ENCODE peak calls at places on chromosome 9, in ten cellular contexts. C, B, V, S, G, F, M, I, P and U are unnamed samples.

GRCh38 chr9:3455088-3455487 is 70.7 kb downstream of the RFX3 start:
- DNase-seq in I (no peak), G (no peak), F (no peak), P (no peak), M (no peak), S (no peak), B (no peak), C (no peak), V (no peak), U (no peak)

GRCh38 chr9:74795081-74795480 is 92.6 kb downstream of the TRPM6 start:
- DNase-seq in P (no peak), F (no peak), C (no peak), M (no peak), S (no peak), V (no peak), I (no peak), G (no peak), B (no peak), U (no peak)

GRCh38 chr9:21560281-21560745 is 78.2 kb upstream of the IFNE start:
- DNase-seq in M (no peak), F (no peak), S (no peak), G (no peak), V (no peak), I (no peak), B (no peak), P (no peak), C (no peak), U (no peak)

GRCh38 chr9:1604942-1605560 is 410.1 kb upstream of the SMARCA2 start:
- DNase-seq in F (no peak), G (no peak), I (peak; percentile 51), S (no peak), V (no peak), B (no peak), C (no peak), M (no peak), P (no peak), U (no peak)

GRCh38 chr9:78236511-78236950 is 656 bp downstream of the CEP78 start:
- DNase-seq in I (no peak), P (no peak), F (peak; percentile 37), G (no peak), B (no peak), M (no peak), S (no peak), C (no peak), V (no peak), U (peak; percentile 67)

GRCh38 chr9:112371060-112371459 is 8.8 kb upstream of the HSDL2 start:
- DNase-seq in P (no peak), G (no peak), M (no peak), S (no peak), F (no peak), B (no peak), V (no peak), I (peak; percentile 47), C (no peak), U (no peak)

GRCh38 chr9:76654051-76654461 is 110.2 kb upstream of the PCA3 start:
- DNase-seq in C (no peak), B (peak; percentile 66), F (no peak), S (no peak), P (no peak), M (no peak), G (no peak), V (no peak), I (no peak), U (no peak)

GRCh38 chr9:396397-396796 is 181.7 kb downstream of the DOCK8 start:
- DNase-seq in C (no peak), P (no peak), V (no peak), F (no peak), I (no peak), M (no peak), G (no peak), B (no peak), S (no peak), U (no peak)

GRCh38 chr9:129885018-129885669 is 49.9 kb downstream of the USP20 start:
- DNase-seq in B (no peak), M (no peak), F (peak; percentile 68), G (no peak), V (peak; percentile 72), C (peak; percentile 74), I (peak; percentile 48), S (peak; percentile 47), P (no peak), U (peak; percentile 81)

GRCh38 chr9:133760713-133761290 is 22.6 kb upstream of the SARDH start:
- DNase-seq in S (no peak), B (no peak), P (no peak), V (no peak), F (no peak), G (no peak), M (no peak), I (no peak), C (no peak), U (no peak)

GRCh38 chr9:121658166-121658565 is 6.7 kb downstream of the DAB2IP start:
- DNase-seq in F (no peak), C (no peak), P (no peak), M (no peak), G (peak; percentile 41), S (no peak), B (no peak), V (no peak), I (no peak), U (no peak)

GRCh38 chr9:114184071-114184470 is 28.7 kb downstream of the COL27A1 start:
- DNase-seq in B (peak; percentile 60), F (no peak), V (no peak), C (peak; percentile 4), P (no peak), G (no peak), S (no peak), I (peak; percentile 9), M (no peak), U (no peak)
- H3K27me3 ChIP-seq in B (no peaks in the 10 kb centered on the region), F (no peaks in the 10 kb centered on the region), V (no peaks in the 10 kb centered on the region), C (no peaks in the 10 kb centered on the region), P (no peaks in the 10 kb centered on the region), G (no peaks in the 10 kb centered on the region), S (no peaks in the 10 kb centered on the region), I (no peaks in the 10 kb centered on the region), M (no peaks in the 10 kb centered on the region), U (no peaks in the 10 kb centered on the region)

DNA sequence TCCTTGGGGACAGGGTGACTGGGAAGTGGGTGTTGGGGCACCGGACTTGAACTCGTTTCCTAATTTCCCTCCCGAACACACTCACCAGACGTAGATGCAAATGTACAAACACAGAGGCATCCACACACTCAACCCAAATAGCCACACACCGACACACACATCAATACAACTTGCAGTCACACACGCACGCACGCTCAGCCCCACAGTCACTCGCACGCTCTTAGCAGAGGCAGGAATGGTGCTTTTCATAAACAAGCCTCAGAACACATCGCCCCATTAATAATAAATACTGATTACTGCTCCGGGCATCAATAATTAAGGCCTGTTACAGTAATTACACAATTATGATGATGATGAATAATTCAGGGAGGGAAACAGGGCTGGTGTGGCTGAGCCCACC is 5.7 kb downstream of the BARHL1 start:
- DNase-seq in S (no peak), I (no peak), B (no peak), F (no peak), V (no peak), C (no peak), G (no peak), M (no peak), P (no peak), U (no peak)
- H3K27me3 ChIP-seq in S (peaks cover 63% of the 10 kb centered on the region), I (no peaks in the 10 kb centered on the region), B (peaks cover 90% of the 10 kb centered on the region), F (peaks cover 89% of the 10 kb centered on the region), V (peaks cover 96% of the 10 kb centered on the region), C (peaks cover 96% of the 10 kb centered on the region), G (peaks cover 98% of the 10 kb centered on the region), M (peaks cover 27% of the 10 kb centered on the region), P (peaks cover 100% of the 10 kb centered on the region), U (peaks cover 94% of the 10 kb centered on the region)

GRCh38 chr9:114156311-114156657 is 947 bp downstream of the COL27A1 start:
- DNase-seq in S (peak; percentile 47), P (no peak), V (no peak), I (no peak), M (peak; percentile 19), B (no peak), F (no peak), G (no peak), C (no peak), U (no peak)

GRCh38 chr9:114156658-114157421 is 1.5 kb downstream of the COL27A1 start:
- DNase-seq in S (peak; percentile 73), M (no peak), I (no peak), F (peak; percentile 43), G (peak; percentile 62), B (peak; percentile 85), V (peak; percentile 27), C (peak; percentile 64), P (peak; percentile 53), U (peak; percentile 90)

GRCh38 chr9:114155967-114156294 is 594 bp downstream of the COL27A1 start:
- DNase-seq in M (no peak), F (no peak), I (no peak), S (no peak), C (no peak), G (no peak), P (no peak), B (no peak), V (no peak), U (no peak)

GRCh38 chr9:114154597-114155102 is 687 bp upstream of the COL27A1 start:
- DNase-seq in V (no peak), P (no peak), S (no peak), G (no peak), F (no peak), B (peak; percentile 23), C (no peak), M (no peak), I (no peak), U (no peak)

DNA sequence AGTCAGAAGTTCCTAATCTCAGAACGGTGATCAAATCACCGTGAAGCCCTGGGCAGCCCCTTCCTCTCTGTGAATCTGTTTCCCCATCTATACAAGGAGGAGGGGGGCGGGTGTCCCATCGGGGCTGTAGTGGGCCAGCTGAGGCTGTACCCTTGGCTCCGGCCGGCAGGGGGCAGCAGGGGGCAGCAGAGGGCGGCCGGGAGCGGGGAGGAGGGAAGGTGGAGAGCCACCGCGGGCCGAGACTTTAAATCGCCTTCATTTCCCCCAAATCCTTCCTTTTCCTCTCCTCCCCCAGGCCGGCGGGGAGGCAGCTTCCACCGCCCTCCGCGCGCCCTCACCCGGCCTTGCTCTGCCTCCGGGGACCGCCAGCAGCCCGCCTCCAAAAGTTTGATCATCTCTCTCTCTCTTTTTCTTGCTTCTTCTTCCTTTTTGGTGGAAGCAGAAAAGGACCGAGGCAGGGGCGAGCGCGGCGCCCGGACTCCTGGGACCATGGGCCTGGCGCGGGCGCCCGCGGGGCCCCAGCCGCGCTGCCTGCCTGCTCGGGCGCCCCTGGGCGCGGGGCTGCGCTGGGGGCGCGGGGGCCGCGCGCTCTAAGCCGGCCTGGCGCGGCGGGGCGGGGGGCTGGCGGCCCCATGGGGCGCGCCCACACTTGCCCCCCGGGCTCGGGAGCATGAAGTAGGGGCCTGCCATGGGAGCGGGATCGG is at the start of gene COL27A1:
- DNase-seq in V (peak; percentile 82), S (peak; percentile 84), C (peak; percentile 85), I (peak; percentile 67), M (peak; percentile 83), B (peak; percentile 35), P (peak; percentile 86), G (peak; percentile 85), F (peak; percentile 84), U (peak; percentile 91)
- H3K27me3 ChIP-seq in V (peaks cover 38% of the 10 kb centered on the region), S (no peaks in the 10 kb centered on the region), C (peaks cover 37% of the 10 kb centered on the region), I (no peaks in the 10 kb centered on the region), M (peaks cover 4% of the 10 kb centered on the region), B (peaks cover 14% of the 10 kb centered on the region), P (peaks cover 16% of the 10 kb centered on the region), G (peaks cover 26% of the 10 kb centered on the region), F (peaks cover 32% of the 10 kb centered on the region), U (peaks cover 46% of the 10 kb centered on the region)

DNA sequence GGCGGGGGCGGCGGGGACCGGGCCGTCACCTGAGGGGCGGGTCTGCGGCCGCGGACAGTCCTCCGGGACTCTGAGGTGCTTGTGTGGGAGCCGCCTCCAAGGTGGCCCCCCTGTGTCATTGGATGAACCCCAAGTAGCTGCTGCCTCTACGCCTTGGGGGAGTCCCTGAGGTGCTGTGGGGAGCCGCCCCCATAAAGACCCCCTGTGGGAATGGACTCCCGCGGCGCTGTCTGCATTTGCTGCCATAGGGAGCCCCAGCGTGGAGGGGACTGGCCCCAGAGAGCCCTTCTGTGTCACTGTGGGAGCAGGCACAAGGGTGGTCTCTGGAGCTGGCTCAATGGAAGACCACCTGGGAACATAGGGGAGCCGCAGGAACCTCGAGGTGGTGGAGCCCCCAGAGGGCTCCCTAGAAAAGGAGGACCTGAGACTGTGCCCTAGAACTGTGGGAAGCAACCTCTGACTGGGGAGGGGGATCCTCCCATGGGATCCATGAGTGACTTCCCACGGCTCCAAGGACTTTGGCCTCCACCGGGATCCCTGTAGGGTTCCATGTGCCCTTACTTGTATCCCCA is 412 bp downstream of the PHF24 start:
- DNase-seq in I (no peak), S (no peak), B (no peak), V (no peak), G (no peak), C (no peak), P (no peak), M (no peak), F (no peak), U (no peak)
- H3K27me3 ChIP-seq in I (peaks cover 57% of the 10 kb centered on the region), S (no peaks in the 10 kb centered on the region), B (peaks cover 69% of the 10 kb centered on the region), V (peaks cover 83% of the 10 kb centered on the region), G (peaks cover 56% of the 10 kb centered on the region), C (peaks cover 35% of the 10 kb centered on the region), P (peaks cover 60% of the 10 kb centered on the region), M (no peaks in the 10 kb centered on the region), F (peaks cover 34% of the 10 kb centered on the region), U (peaks cover 31% of the 10 kb centered on the region)